ENCODE peak calls at places on chromosomes 12 and 14, in four cellular contexts. J is A549, M is tibial nerve, F is right lobe of liver. G is an unnamed sample.

GRCh38 chr12:62714409-62715075 is 220.4 kb downstream of the PPM1H start:
- DNase-seq in J (no peak), M (no peak), F (no peak), G (no peak)

GRCh38 chr14:81436296-81437138 is 36.4 kb upstream of the STON2 start:
- DNase-seq in J (peak; percentile 58), M (peak; percentile 60), F (peak; percentile 86), G (peak; percentile 72)

GRCh38 chr14:55711171-55711811 is 131.3 kb downstream of the KTN1 start:
- DNase-seq in J (no peak), M (no peak), F (no peak), G (no peak)

GRCh38 chr14:57412341-57412740 is 22.0 kb downstream of the NAA30 start:
- DNase-seq in J (no peak), M (no peak), F (no peak), G (no peak)

GRCh38 chr12:51626629-51627028 is 35.6 kb downstream of the SCN8A start:
- DNase-seq in J (no peak), M (no peak), F (no peak), G (no peak)

GRCh38 chr14:55731881-55732498 is 152.0 kb downstream of the KTN1 start:
- DNase-seq in J (no peak), M (peak; percentile 77), F (no peak), G (no peak)

GRCh38 chr14:55697358-55697985 is 117.5 kb downstream of the KTN1 start:
- DNase-seq in J (peak; percentile 66), M (no peak), F (no peak), G (no peak)

GRCh38 chr12:107356266-107356936 is 263.1 kb upstream of the CRY1 start:
- DNase-seq in J (peak; percentile 64), M (no peak), F (no peak), G (no peak)

GRCh38 chr12:108939594-108939993 is 59.7 kb downstream of the DAO start:
- DNase-seq in J (peak; percentile 57), M (no peak), F (no peak), G (no peak)

GRCh38 chr14:26281280-26281998 is 316.4 kb downstream of the NOVA1 start:
- DNase-seq in J (peak; percentile 91), M (no peak), F (no peak), G (no peak)

GRCh38 chr12:27474344-27474743 is 27.8 kb downstream of the SMCO2 start:
- DNase-seq in J (no peak), M (no peak), F (no peak), G (no peak)

GRCh38 chr12:77060136-77060882 is 5.1 kb downstream of the E2F7 start:
- DNase-seq in J (no peak), M (no peak), F (no peak), G (no peak)

GRCh38 chr12:122356192-122356635 is 66.3 kb downstream of the CLIP1 start:
- DNase-seq in J (peak; percentile 77), M (peak; percentile 68), F (no peak), G (no peak)

GRCh38 chr14:65098586-65098985 is 3.7 kb downstream of the MAX start:
- DNase-seq in J (no peak), M (no peak), F (no peak), G (no peak)

GRCh38 chr14:34496679-34497513 is 34.9 kb upstream of the SPTSSA start:
- DNase-seq in J (peak; percentile 99), M (peak; percentile 82), F (no peak), G (peak; percentile 86)
- TF ChIP-seq POLR2A in J (peak; percentile 42), M (no peak), F (no peak), G (no peak)

GRCh38 chr12:114406326-114407033 is 536 bp upstream of the TBX5 start:
- DNase-seq in J (no peak), M (no peak), F (no peak), G (no peak)
- H3K4me3 ChIP-seq in J (no peak overlapping the region), M (no peak overlapping the region), F (no peak overlapping the region), G (no peak overlapping the region)

DNA sequence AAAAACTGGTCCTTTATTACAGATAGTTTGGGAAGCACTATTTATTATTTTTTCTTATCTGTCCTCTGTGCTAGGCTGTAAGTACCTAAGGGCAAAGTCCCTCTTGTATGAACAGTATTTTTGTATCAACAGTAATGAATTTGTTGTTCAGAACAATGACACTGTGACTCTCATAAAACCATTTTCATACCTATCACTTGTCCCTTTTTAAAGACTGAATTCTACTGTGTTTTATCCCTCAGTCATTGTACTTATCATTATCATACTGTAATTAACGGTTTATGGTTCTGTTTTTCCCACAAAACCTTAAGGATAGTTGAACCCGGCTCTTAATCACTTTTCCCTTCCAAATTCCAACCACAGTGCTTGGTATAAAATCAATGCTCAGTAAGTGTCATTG is 69.4 kb downstream of the SRGAP1 start:
- DNase-seq in J (no peak), M (no peak), F (no peak), G (no peak)
- TF ChIP-seq CTCF in J (no peak), M (no peak), F (no peak), G (no peak)

GRCh38 chr12:53454710-53455109 is 2.8 kb downstream of the PCBP2 start:
- DNase-seq in J (no peak), M (no peak), F (no peak), G (no peak)
- TF ChIP-seq POLR2A in J (no peak), M (no peak), F (no peak), G (no peak)

GRCh38 chr12:54010053-54010971 is 1.5 kb downstream of the HOXC8 start:
- DNase-seq in J (no peak), M (no peak), F (no peak), G (no peak)
- H3K4me3 ChIP-seq in J (peak overlapping the region; percentile 54), M (peak overlapping the region; percentile 59), F (no peak overlapping the region), G (no peak overlapping the region)

GRCh38 chr12:50175716-50176026 is 8.5 kb upstream of the CERS5 start:
- DNase-seq in J (no peak), M (no peak), F (no peak), G (no peak)
- TF ChIP-seq CTCF in J (no peak), M (no peak), F (no peak), G (no peak)

DNA sequence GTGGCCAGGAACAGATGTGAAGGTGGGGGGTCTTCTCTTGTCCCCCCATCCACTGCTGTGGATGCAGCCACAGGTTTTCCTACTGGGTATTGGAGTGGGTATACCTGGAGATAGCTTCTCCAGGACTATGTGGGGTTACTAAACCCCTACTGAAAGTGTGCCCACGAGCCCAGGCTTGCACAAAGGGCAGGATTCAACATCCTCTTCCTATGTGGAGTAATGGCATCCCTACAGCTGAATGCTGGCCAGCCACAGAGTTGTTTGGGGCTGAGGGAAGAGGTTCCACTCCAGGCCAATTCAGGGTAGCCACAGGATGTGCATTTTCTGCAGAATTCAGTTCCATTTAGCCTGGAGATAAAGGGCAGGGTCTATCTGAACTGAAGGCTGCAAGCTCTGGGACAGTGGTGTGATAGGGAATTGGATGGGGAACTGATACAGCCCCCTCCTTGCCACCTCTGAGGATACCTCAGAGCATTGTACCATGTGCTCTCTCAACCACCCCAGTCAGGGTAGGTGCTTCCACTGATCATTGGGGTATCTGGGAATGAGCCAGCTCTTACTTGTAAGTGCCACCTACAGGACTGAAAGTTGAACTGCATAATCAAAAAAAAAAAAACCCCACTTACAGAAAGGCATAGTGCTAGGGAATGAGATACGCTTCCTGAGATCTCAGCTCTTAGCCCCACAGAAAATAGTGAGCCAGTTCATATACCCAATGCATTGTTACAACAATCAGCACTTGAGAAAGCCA is 187.1 kb downstream of the KITLG start:
- DNase-seq in J (peak; percentile 53), M (no peak), F (no peak), G (no peak)
- TF ChIP-seq POLR2A in J (no peak), M (no peak), F (no peak), G (no peak)

G was measured in uterus.